ENCODE peak calls at places on chromosome 6, in four cellular contexts. R is fibroblast of the aortic adventitia, F is NB4, Y is GM06990. O is an unnamed sample.

GRCh38 chr6:165889636-165890403 is 226.8 kb upstream of the PDE10A start:
- DNase-seq in Y (no peak), F (peak), R (peak), O (peak)

GRCh38 chr6:9516207-9516606 is 898.7 kb downstream of the TFAP2A start:
- DNase-seq in Y (no peak), F (no peak), R (peak), O (no peak)

GRCh38 chr6:43120101-43120730 is 44.1 kb downstream of the PTK7 start:
- DNase-seq in F (no peak), R (no peak), Y (no peak), O (no peak)

GRCh38 chr6:117624869-117625481 is 22.7 kb upstream of the GOPC start:
- DNase-seq in R (no peak), Y (no peak), F (peak), O (no peak)

GRCh38 chr6:24330137-24330732 is 27.6 kb downstream of the DCDC2 start:
- DNase-seq in R (no peak), Y (no peak), F (no peak), O (peak)

GRCh38 chr6:130132286-130132701 is 90.5 kb downstream of the SAMD3 start:
- DNase-seq in R (no peak), F (no peak), Y (no peak), O (peak)

GRCh38 chr6:13194852-13195251 is 133.5 kb downstream of the TBC1D7 start:
- DNase-seq in R (peak), Y (peak), F (peak), O (peak)

GRCh38 chr6:134425521-134426316 is 107.8 kb upstream of the SGK1 start:
- DNase-seq in F (no peak), R (no peak), Y (no peak), O (no peak)

GRCh38 chr6:122609881-122610689 is at the start of gene PKIB:
- DNase-seq in R (peak), Y (peak), F (no peak), O (peak)

GRCh38 chr6:112282217-112282616 is 27.9 kb upstream of the LAMA4 start:
- DNase-seq in Y (no peak), R (peak), F (no peak), O (no peak)

GRCh38 chr6:56524891-56525703 is 117.6 kb downstream of the DST start:
- DNase-seq in Y (no peak), R (peak), F (no peak), O (no peak)

GRCh38 chr6:43770417-43771209 is 602 bp downstream of the VEGFA start:
- DNase-seq in R (no peak), Y (peak), F (peak), O (peak)

GRCh38 chr6:3913077-3913957 is 64.1 kb downstream of the FAM50B start:
- DNase-seq in R (peak), Y (no peak), F (no peak), O (no peak)

GRCh38 chr6:75794954-75795739 is 46.1 kb downstream of the MYO6 start:
- DNase-seq in F (no peak), Y (no peak), R (no peak), O (no peak)

GRCh38 chr6:107510108-107510507 is 20.2 kb downstream of the SOBP start:
- DNase-seq in Y (no peak), F (no peak), R (no peak), O (no peak)

GRCh38 chr6:87419266-87419665 is 11.5 kb downstream of the CFAP206 start:
- DNase-seq in R (no peak), F (no peak), Y (no peak), O (no peak)

GRCh38 chr6:42378536-42378935 is 73.2 kb downstream of the TRERF1 start:
- DNase-seq in F (peak), Y (no peak), R (no peak), O (no peak)

GRCh38 chr6:31175961-31176360 is 5.5 kb upstream of the POU5F1 start:
- DNase-seq in R (peak), Y (no peak), F (no peak), O (no peak)

GRCh38 chr6:3915076-3915791 is 66.1 kb downstream of the FAM50B start:
- DNase-seq in F (no peak), Y (no peak), R (no peak), O (peak)

GRCh38 chr6:22001336-22002027 is 295.4 kb downstream of the PRL start:
- DNase-seq in F (no peak), R (peak), Y (no peak), O (no peak)

GRCh38 chr6:38176797-38177751 is 357.5 kb downstream of the ZFAND3 start:
- DNase-seq in F (no peak), Y (no peak), R (no peak), O (no peak)

GRCh38 chr6:104908431-104909139 is 48.3 kb upstream of the LIN28B start:
- DNase-seq in R (no peak), Y (no peak), F (no peak), O (no peak)

GRCh38 chr6:90918361-90918760 is 331.5 kb upstream of the MAP3K7 start:
- DNase-seq in R (no peak), F (no peak), Y (no peak), O (no peak)

GRCh38 chr6:132153221-132153896 is 202.2 kb upstream of the CCN2 start:
- DNase-seq in R (peak), F (no peak), Y (no peak), O (no peak)

GRCh38 chr6:97705568-97705967 is 422.6 kb upstream of the MMS22L start:
- DNase-seq in Y (no peak), R (peak), F (peak), O (peak)

GRCh38 chr6:71043902-71044301 is 87.0 kb upstream of the B3GAT2 start:
- DNase-seq in R (no peak), F (peak), Y (no peak), O (no peak)

GRCh38 chr6:116352515-116353471 is 18.0 kb upstream of the DSE start:
- DNase-seq in R (peak), F (peak), Y (peak), O (peak)

GRCh38 chr6:147078106-147078505 is 126.1 kb upstream of the STXBP5 start:
- DNase-seq in F (no peak), Y (no peak), R (no peak), O (no peak)

GRCh38 chr6:81451787-81452186 is 300.7 kb downstream of the TENT5A start:
- DNase-seq in R (peak), F (peak), Y (no peak), O (peak)

GRCh38 chr6:166236586-166236985 is 68.9 kb upstream of the TBXT start:
- DNase-seq in Y (no peak), R (no peak), F (peak), O (no peak)

GRCh38 chr6:100464910-100465700 is at the start of gene SIM1:
- DNase-seq in Y (peak), R (no peak), F (peak), O (peak)

GRCh38 chr6:151325075-151326050 is 66.0 kb downstream of the ZBTB2 start:
- DNase-seq in Y (no peak), F (no peak), R (peak), O (peak)

GRCh38 chr6:128482642-128483041 is 37.8 kb downstream of the PTPRK start:
- DNase-seq in Y (no peak), R (no peak), F (no peak), O (no peak)

GRCh38 chr6:136923954-136924291 is 1.8 kb downstream of the SLC35D3 start:
- DNase-seq in R (no peak), Y (no peak), F (no peak), O (no peak)

GRCh38 chr6:136921521-136921935 is 573 bp upstream of the SLC35D3 start:
- DNase-seq in Y (no peak), F (peak), R (no peak), O (peak)

GRCh38 chr6:136921936-136922679 is at the start of gene SLC35D3:
- DNase-seq in R (no peak), Y (peak), F (peak), O (peak)

GRCh38 chr6:136923116-136923953 is 1.2 kb downstream of the SLC35D3 start:
- DNase-seq in R (no peak), Y (no peak), F (no peak), O (no peak)

GRCh38 chr6:136922680-136922996 is 537 bp downstream of the SLC35D3 start:
- DNase-seq in R (no peak), Y (no peak), F (no peak), O (no peak)
- TF ChIP-seq CTCF in R (no peak), Y (no peak), F (no peak), O (no peak)

DNA sequence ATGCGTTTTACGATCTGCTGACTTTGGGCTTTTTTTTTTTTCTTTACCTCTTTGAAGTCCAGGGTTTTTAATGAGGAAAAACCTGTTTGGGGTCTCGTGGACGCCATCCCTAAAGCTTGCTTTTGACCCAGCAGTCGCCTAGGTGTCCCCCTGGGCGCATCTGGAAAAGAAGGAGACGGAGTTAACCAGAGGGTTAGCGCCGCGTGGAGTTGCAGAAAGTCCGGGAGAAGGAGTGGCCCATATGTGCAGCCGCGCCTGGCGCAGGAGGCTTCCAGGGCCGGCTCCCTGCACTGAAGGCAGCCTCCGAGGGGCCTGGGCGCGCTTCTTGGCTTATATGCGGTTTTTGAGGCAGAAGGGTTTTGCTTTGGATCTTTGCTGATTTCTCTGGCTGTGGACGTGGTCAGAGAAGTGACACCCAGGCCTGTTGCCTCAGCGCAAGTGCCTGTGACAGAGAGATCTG is 926 bp downstream of the TMEM181 start:
- DNase-seq in R (peak), Y (peak), F (peak), O (no peak)
- H3K4me3 ChIP-seq in R (peak), Y (peak), F (peak), O (peak)

GRCh38 chr6:169019727-169020491 is 233.7 kb downstream of the THBS2 start:
- DNase-seq in Y (no peak), F (peak), R (no peak), O (no peak)
- TF ChIP-seq CTCF in Y (no peak), F (peak), R (peak), O (peak)

DNA sequence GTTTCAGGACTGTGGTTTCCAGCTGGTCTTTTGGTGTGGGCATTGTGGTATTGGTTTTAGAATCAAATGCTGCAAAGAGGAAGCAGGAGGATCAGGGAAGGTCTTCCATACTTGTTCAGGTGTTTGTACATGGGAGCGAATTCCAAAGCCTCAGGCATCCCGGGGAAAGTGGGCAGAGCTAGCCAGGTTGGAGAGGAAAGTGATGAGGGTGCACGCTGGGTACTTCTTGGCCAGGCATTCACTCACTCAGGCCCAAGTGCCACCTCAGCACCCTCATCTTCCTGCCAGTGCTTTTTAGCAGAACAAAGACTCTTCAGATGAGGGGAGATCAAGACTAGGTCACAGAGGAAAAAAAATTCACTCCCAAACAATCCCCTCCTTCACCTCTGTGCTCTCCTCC is 241.1 kb upstream of the TBX18 start:
- DNase-seq in Y (no peak), R (no peak), F (no peak), O (no peak)
- H3K4me3 ChIP-seq in Y (no peak), R (no peak), F (no peak), O (no peak)